ENCODE peak calls at places on chromosomes 7 and 10, in five cellular contexts. One of them, this sample, is unnamed.

GRCh38 chr10:6356280-6356793 is 153.6 kb downstream of the PFKFB3 start:
- DNase-seq in endothelial cell of umbilical vein: no peak
- DNase-seq in prostate gland: no peak
- DNase-seq in upper lobe of left lung: no peak
- DNase-seq in spleen: no peak
- DNase-seq in this sample: no peak

GRCh38 chr7:102467581-102468415 is 3.0 kb downstream of the LRWD1 start:
- DNase-seq in endothelial cell of umbilical vein: no peak
- DNase-seq in prostate gland: no peak
- DNase-seq in upper lobe of left lung: peak; percentile 73
- DNase-seq in spleen: peak; percentile 76
- DNase-seq in this sample: no peak

GRCh38 chr7:42099837-42100508 is 137.0 kb downstream of the GLI3 start:
- DNase-seq in endothelial cell of umbilical vein: no peak
- DNase-seq in prostate gland: no peak
- DNase-seq in upper lobe of left lung: no peak
- DNase-seq in spleen: no peak
- DNase-seq in this sample: no peak

GRCh38 chr7:34850681-34851080 is 186.6 kb downstream of the DPY19L1 start:
- DNase-seq in endothelial cell of umbilical vein: peak; percentile 40
- DNase-seq in prostate gland: no peak
- DNase-seq in upper lobe of left lung: no peak
- DNase-seq in spleen: no peak
- DNase-seq in this sample: no peak

GRCh38 chr7:106365252-106366005 is 80.6 kb upstream of the NAMPT start:
- DNase-seq in endothelial cell of umbilical vein: no peak
- DNase-seq in prostate gland: no peak
- DNase-seq in upper lobe of left lung: no peak
- DNase-seq in spleen: peak; percentile 79
- DNase-seq in this sample: no peak

GRCh38 chr10:17046989-17047388 is 82.6 kb downstream of the CUBN start:
- DNase-seq in endothelial cell of umbilical vein: no peak
- DNase-seq in prostate gland: no peak
- DNase-seq in upper lobe of left lung: no peak
- DNase-seq in spleen: no peak
- DNase-seq in this sample: no peak

GRCh38 chr7:151311294-151311864 is 30.2 kb upstream of the NUB1 start:
- DNase-seq in endothelial cell of umbilical vein: no peak
- DNase-seq in prostate gland: no peak
- DNase-seq in upper lobe of left lung: no peak
- DNase-seq in spleen: no peak
- DNase-seq in this sample: no peak

GRCh38 chr7:136912339-136912738 is 43.9 kb downstream of the CHRM2 start:
- DNase-seq in endothelial cell of umbilical vein: no peak
- DNase-seq in prostate gland: no peak
- DNase-seq in upper lobe of left lung: no peak
- DNase-seq in spleen: no peak
- DNase-seq in this sample: no peak

GRCh38 chr7:52723606-52724005 is 311.8 kb upstream of the POM121L12 start:
- DNase-seq in endothelial cell of umbilical vein: no peak
- DNase-seq in prostate gland: no peak
- DNase-seq in upper lobe of left lung: no peak
- DNase-seq in spleen: no peak
- DNase-seq in this sample: no peak

GRCh38 chr10:108817125-108817524 is 1106.2 kb downstream of the XPNPEP1 start:
- DNase-seq in endothelial cell of umbilical vein: no peak
- DNase-seq in prostate gland: no peak
- DNase-seq in upper lobe of left lung: no peak
- DNase-seq in spleen: no peak
- DNase-seq in this sample: no peak

GRCh38 chr10:100520811-100521210 is 1.1 kb upstream of the SEC31B start:
- DNase-seq in endothelial cell of umbilical vein: peak; percentile 57
- DNase-seq in prostate gland: no peak
- DNase-seq in upper lobe of left lung: no peak
- DNase-seq in spleen: no peak
- DNase-seq in this sample: no peak

GRCh38 chr7:126699707-126700106 is 553.0 kb downstream of the GRM8 start:
- DNase-seq in endothelial cell of umbilical vein: no peak
- DNase-seq in prostate gland: no peak
- DNase-seq in upper lobe of left lung: no peak
- DNase-seq in spleen: no peak
- DNase-seq in this sample: no peak

GRCh38 chr10:78623577-78624215 is 445.1 kb upstream of the ZMIZ1 start:
- DNase-seq in endothelial cell of umbilical vein: peak; percentile 11
- DNase-seq in prostate gland: no peak
- DNase-seq in upper lobe of left lung: no peak
- DNase-seq in spleen: no peak
- DNase-seq in this sample: no peak

GRCh38 chr7:151091431-151091830 is 5.2 kb downstream of the AGAP3 start:
- DNase-seq in endothelial cell of umbilical vein: peak; percentile 26
- DNase-seq in prostate gland: no peak
- DNase-seq in upper lobe of left lung: no peak
- DNase-seq in spleen: no peak
- DNase-seq in this sample: no peak

GRCh38 chr7:124764847-124765400 is 668 bp downstream of the GPR37 start:
- DNase-seq in endothelial cell of umbilical vein: peak; percentile 28
- DNase-seq in prostate gland: no peak
- DNase-seq in upper lobe of left lung: no peak
- DNase-seq in spleen: no peak
- DNase-seq in this sample: peak; percentile 32

GRCh38 chr7:157087646-157088045 is 51.1 kb upstream of the UBE3C start:
- DNase-seq in endothelial cell of umbilical vein: no peak
- DNase-seq in prostate gland: no peak
- DNase-seq in upper lobe of left lung: no peak
- DNase-seq in spleen: peak; percentile 25
- DNase-seq in this sample: no peak

GRCh38 chr10:94232711-94233383 is 129.9 kb downstream of the NOC3L start:
- DNase-seq in endothelial cell of umbilical vein: no peak
- DNase-seq in prostate gland: no peak
- DNase-seq in upper lobe of left lung: no peak
- DNase-seq in spleen: no peak
- DNase-seq in this sample: no peak

GRCh38 chr7:140562921-140563600 is 77.6 kb downstream of the DENND2A start:
- DNase-seq in endothelial cell of umbilical vein: peak; percentile 7
- DNase-seq in prostate gland: no peak
- DNase-seq in upper lobe of left lung: no peak
- DNase-seq in spleen: no peak
- DNase-seq in this sample: no peak

DNA sequence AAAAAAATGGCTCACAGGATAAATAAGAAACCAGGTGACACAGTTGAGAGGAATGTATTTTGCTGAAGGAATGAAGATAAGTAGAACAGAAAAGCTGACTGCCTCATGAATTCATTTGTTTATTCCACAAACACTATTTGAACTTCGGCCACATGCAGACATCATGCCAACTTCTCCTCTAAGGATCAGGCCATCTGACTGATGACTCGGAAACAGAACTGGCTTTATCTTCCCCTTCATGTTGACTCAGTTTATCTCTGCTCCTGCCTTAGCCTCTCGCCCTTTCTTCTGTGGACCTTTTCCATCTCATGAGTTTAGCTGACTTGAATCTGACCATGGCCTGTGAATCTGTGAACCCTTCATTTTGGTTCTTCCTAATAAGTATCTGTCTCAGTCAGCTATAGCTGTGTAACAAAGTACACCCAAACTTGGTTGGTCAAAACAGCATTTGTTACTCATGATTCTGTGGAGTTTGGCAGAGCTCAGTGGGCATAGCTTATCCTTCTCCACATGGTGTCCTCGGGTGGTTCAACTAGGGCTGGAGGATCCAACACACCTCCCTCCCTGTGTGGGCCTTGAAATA is 44.0 kb upstream of the GRID1 start:
- DNase-seq in endothelial cell of umbilical vein: no peak
- DNase-seq in prostate gland: no peak
- DNase-seq in upper lobe of left lung: no peak
- DNase-seq in spleen: no peak
- DNase-seq in this sample: no peak
- TF ChIP-seq POLR2AphosphoS5 in endothelial cell of umbilical vein: no peak
- TF ChIP-seq POLR2AphosphoS5 in prostate gland: no peak
- TF ChIP-seq POLR2AphosphoS5 in upper lobe of left lung: no peak
- TF ChIP-seq POLR2AphosphoS5 in spleen: no peak
- TF ChIP-seq POLR2AphosphoS5 in this sample: no peak

DNA sequence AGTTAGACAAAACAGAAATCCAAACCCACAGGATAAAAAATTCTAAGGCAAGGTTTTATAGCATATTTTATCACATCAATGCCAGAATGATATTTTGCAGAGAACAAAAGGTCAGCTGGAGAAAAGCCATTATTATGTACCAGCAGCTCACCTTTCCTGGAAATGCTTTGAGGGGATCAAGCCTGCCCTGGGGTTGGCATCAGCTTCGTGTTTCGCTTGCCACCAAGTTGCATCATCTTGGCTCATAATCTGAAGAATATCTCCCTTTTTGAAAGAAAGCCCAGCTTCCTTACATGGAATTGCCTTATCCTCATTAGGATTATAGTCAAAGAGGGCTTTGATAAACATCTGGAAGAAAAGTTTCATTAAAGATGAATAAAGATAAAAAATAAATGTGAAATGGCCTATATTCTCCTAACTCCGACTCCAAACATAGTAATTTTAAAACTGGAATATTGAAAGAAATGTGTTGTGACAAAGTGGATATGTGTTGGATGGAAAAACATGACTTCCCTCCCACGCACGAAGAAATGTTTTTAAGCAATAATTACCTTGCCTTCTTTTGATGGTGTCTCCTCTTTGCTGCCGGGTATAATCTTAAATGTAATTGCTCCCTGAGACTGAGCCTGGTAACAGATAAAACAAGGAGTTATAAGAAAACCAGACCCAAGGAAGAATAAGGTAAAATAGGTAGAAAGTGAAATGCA is 121.3 kb upstream of the ODAD2 start:
- DNase-seq in endothelial cell of umbilical vein: no peak
- DNase-seq in prostate gland: peak; percentile 30
- DNase-seq in upper lobe of left lung: no peak
- DNase-seq in spleen: no peak
- DNase-seq in this sample: no peak
- TF ChIP-seq POLR2AphosphoS5 in endothelial cell of umbilical vein: no peak
- TF ChIP-seq POLR2AphosphoS5 in prostate gland: peak; percentile 52
- TF ChIP-seq POLR2AphosphoS5 in upper lobe of left lung: no peak
- TF ChIP-seq POLR2AphosphoS5 in spleen: no peak
- TF ChIP-seq POLR2AphosphoS5 in this sample: no peak

DNA sequence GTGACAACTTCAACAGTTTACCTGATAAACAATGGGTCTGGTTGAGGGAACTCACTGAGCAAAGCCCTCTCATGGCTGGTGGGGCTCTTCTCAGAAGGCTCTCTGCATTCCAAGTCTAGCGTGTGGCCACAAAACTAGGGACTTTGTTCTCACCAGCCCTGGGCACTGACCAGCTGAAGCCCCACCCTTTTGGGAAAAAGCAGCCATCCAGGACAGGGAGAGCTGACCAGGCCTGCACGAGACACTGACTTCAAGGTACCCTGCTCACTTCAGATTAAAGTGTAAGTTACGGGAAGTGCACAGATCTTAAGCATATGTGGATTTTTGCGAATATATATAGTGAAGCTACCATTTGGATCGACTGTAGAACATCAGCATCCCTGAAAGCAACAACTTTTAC is 67.4 kb upstream of the LRRC4 start:
- DNase-seq in endothelial cell of umbilical vein: no peak
- DNase-seq in prostate gland: no peak
- DNase-seq in upper lobe of left lung: no peak
- DNase-seq in spleen: no peak
- DNase-seq in this sample: no peak
- TF ChIP-seq POLR2AphosphoS5 in endothelial cell of umbilical vein: no peak
- TF ChIP-seq POLR2AphosphoS5 in prostate gland: no peak
- TF ChIP-seq POLR2AphosphoS5 in upper lobe of left lung: no peak
- TF ChIP-seq POLR2AphosphoS5 in spleen: no peak
- TF ChIP-seq POLR2AphosphoS5 in this sample: no peak

DNA sequence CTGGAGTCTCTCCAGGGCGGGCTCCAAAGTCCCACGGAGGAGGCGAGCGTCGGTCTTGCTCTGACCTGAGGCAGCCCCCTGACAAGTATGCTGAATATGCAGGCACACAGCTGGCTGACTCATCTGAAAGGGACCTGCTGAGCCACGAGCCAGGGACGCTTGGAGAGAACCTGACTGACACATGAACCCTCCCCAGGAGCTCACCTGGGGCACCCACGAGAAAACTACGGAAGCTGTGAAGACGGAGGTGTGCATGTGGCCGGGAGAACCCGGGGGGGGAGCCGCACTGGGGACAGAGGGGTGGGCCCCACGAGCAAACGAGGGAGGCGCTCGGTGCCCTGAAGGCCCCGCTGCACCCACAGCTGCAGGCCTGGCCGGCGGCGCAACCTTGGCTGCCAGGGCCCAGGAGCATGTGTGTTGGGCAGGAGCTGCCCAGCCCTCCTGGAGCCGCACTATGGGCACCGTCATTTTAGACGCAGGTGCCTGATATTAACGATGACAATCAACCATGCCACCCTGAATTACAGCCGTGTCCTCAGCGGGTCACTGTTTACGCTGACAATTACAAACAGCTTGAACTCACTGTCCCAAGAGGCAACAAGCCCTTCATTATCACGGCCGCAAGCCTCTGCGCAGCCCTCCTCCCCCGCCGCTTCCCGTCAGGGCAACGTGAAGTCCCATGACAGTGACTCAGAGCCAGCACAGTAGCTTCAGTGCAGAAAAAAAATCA is 64.7 kb downstream of the DIP2C start:
- DNase-seq in endothelial cell of umbilical vein: no peak
- DNase-seq in prostate gland: peak; percentile 46
- DNase-seq in upper lobe of left lung: peak; percentile 72
- DNase-seq in spleen: peak; percentile 82
- DNase-seq in this sample: no peak
- TF ChIP-seq POLR2AphosphoS5 in endothelial cell of umbilical vein: no peak
- TF ChIP-seq POLR2AphosphoS5 in prostate gland: peak; percentile 56
- TF ChIP-seq POLR2AphosphoS5 in upper lobe of left lung: no peak
- TF ChIP-seq POLR2AphosphoS5 in spleen: peak; percentile 77
- TF ChIP-seq POLR2AphosphoS5 in this sample: no peak

GRCh38 chr10:46002916-46003693 is 27.3 kb downstream of the NCOA4 start:
- DNase-seq in endothelial cell of umbilical vein: no peak
- DNase-seq in prostate gland: no peak
- DNase-seq in upper lobe of left lung: no peak
- DNase-seq in spleen: no peak
- DNase-seq in this sample: no peak
- TF ChIP-seq POLR2AphosphoS5 in endothelial cell of umbilical vein: no peak
- TF ChIP-seq POLR2AphosphoS5 in prostate gland: no peak
- TF ChIP-seq POLR2AphosphoS5 in upper lobe of left lung: no peak
- TF ChIP-seq POLR2AphosphoS5 in spleen: no peak
- TF ChIP-seq POLR2AphosphoS5 in this sample: no peak

GRCh38 chr7:76133164-76133775 is 68.4 kb upstream of the SRRM3 start:
- DNase-seq in endothelial cell of umbilical vein: no peak
- DNase-seq in prostate gland: no peak
- DNase-seq in upper lobe of left lung: no peak
- DNase-seq in spleen: no peak
- DNase-seq in this sample: no peak
- TF ChIP-seq POLR2AphosphoS5 in endothelial cell of umbilical vein: no peak
- TF ChIP-seq POLR2AphosphoS5 in prostate gland: no peak
- TF ChIP-seq POLR2AphosphoS5 in upper lobe of left lung: no peak
- TF ChIP-seq POLR2AphosphoS5 in spleen: no peak
- TF ChIP-seq POLR2AphosphoS5 in this sample: no peak

DNA sequence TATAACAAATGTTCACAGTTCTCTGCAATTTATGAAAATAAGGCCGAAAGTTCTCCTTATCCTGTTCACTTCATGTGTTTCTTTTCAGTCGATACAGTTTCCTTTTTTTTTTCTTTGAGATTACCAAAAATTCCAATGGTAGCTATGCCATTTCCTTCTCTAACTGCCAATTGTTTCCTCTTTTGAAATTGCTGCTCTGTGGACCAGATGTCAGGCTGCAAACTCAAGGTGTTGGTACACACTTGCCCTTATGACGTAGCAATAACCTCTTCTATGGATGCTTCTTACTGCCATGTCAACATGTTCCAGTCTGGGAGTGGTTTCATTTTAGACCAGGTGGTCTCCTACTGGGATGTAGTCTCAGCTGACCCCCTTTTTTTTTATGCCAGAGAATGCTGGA is 52.9 kb downstream of the CASD1 start:
- DNase-seq in endothelial cell of umbilical vein: peak; percentile 60
- DNase-seq in prostate gland: no peak
- DNase-seq in upper lobe of left lung: no peak
- DNase-seq in spleen: no peak
- DNase-seq in this sample: no peak
- TF ChIP-seq POLR2AphosphoS5 in endothelial cell of umbilical vein: no peak
- TF ChIP-seq POLR2AphosphoS5 in prostate gland: no peak
- TF ChIP-seq POLR2AphosphoS5 in upper lobe of left lung: no peak
- TF ChIP-seq POLR2AphosphoS5 in spleen: no peak
- TF ChIP-seq POLR2AphosphoS5 in this sample: no peak